ENCODE peak calls at places on chromosome 7, in seven cellular contexts. R is GM10248, T is Peyer's patch, V is heart left ventricle, G is fibroblast of mammary gland, U is tibial artery, J is RWPE1. M is an unnamed sample.

GRCh38 chr7:84705701-84706100 is 481.2 kb downstream of the SEMA3D start:
- DNase-seq in G (peak), U (no peak), T (no peak), V (no peak), R (no peak), J (no peak), M (no peak)

GRCh38 chr7:25259487-25260243 is 31.4 kb upstream of the NPVF start:
- DNase-seq in T (peak), R (peak), U (peak), J (peak), G (peak), V (no peak), M (peak)

GRCh38 chr7:6181136-6181535 is 91.3 kb downstream of the CYTH3 start:
- DNase-seq in V (no peak), J (no peak), T (no peak), G (no peak), U (no peak), R (no peak), M (no peak)

GRCh38 chr7:14294637-14295036 is 305.2 kb upstream of the ETV1 start:
- DNase-seq in T (no peak), R (no peak), U (no peak), G (no peak), J (no peak), V (no peak), M (no peak)

GRCh38 chr7:98836811-98837631 is 32.8 kb downstream of the TMEM130 start:
- DNase-seq in G (peak), R (peak), V (no peak), U (no peak), T (no peak), J (peak), M (peak)

GRCh38 chr7:78198756-78199155 is 400.2 kb downstream of the PHTF2 start:
- DNase-seq in R (no peak), T (no peak), J (no peak), G (peak), V (no peak), U (no peak), M (no peak)

GRCh38 chr7:155352076-155352752 is 54.5 kb downstream of the INSIG1 start:
- DNase-seq in U (no peak), V (no peak), G (no peak), T (no peak), J (no peak), R (no peak), M (no peak)

GRCh38 chr7:92955081-92955480 is 118.7 kb upstream of the CDK6 start:
- DNase-seq in T (no peak), R (no peak), J (no peak), G (no peak), V (no peak), U (no peak), M (no peak)

GRCh38 chr7:75716992-75717626 is 21.6 kb downstream of the HIP1 start:
- DNase-seq in T (no peak), R (no peak), G (peak), V (no peak), U (no peak), J (peak), M (no peak)

GRCh38 chr7:48887500-48887899 is 36.8 kb upstream of the CDC14C start:
- DNase-seq in G (peak), J (peak), R (no peak), T (no peak), V (no peak), U (peak), M (no peak)

GRCh38 chr7:98354511-98355249 is 46.2 kb downstream of the BAIAP2L1 start:
- DNase-seq in V (peak), R (no peak), G (peak), T (no peak), J (peak), U (no peak), M (no peak)

GRCh38 chr7:138207555-138207971 is 131.3 kb downstream of the AKR1D1 start:
- DNase-seq in J (no peak), R (no peak), T (no peak), V (no peak), G (no peak), U (no peak), M (no peak)

GRCh38 chr7:74365320-74366022 is 76.3 kb downstream of the CLIP2 start:
- DNase-seq in T (peak), J (peak), R (no peak), G (peak), U (peak), V (no peak), M (no peak)

GRCh38 chr7:30162133-30162532 is 27.3 kb downstream of the MTURN start:
- DNase-seq in V (no peak), J (no peak), U (no peak), G (no peak), R (no peak), T (no peak), M (no peak)

GRCh38 chr7:134910968-134911367 is 75.3 kb upstream of the AGBL3 start:
- DNase-seq in G (no peak), T (no peak), U (no peak), J (no peak), V (no peak), R (peak), M (no peak)

GRCh38 chr7:127751062-127751722 is 99.2 kb downstream of the SND1 start:
- DNase-seq in J (no peak), V (no peak), R (no peak), T (no peak), G (peak), U (no peak), M (no peak)

GRCh38 chr7:30726296-30727006 is 25.5 kb upstream of the INMT start:
- DNase-seq in U (no peak), J (no peak), R (no peak), V (no peak), T (no peak), G (no peak), M (no peak)

GRCh38 chr7:89761173-89761572 is 393.1 kb upstream of the STEAP1 start:
- DNase-seq in U (no peak), T (no peak), J (no peak), V (no peak), G (no peak), R (no peak), M (no peak)

GRCh38 chr7:155764432-155764798 is 47.8 kb downstream of the SHH start:
- DNase-seq in V (no peak), J (no peak), T (peak), U (no peak), G (no peak), R (peak), M (no peak)

GRCh38 chr7:90180649-90181048 is 26.4 kb downstream of the STEAP1 start:
- DNase-seq in G (no peak), T (no peak), J (no peak), R (no peak), V (no peak), U (no peak), M (no peak)

GRCh38 chr7:21064698-21065648 is 278.3 kb upstream of the SP8 start:
- DNase-seq in T (no peak), U (no peak), R (no peak), G (no peak), V (no peak), J (peak), M (no peak)

GRCh38 chr7:106057962-106058901 is 53.9 kb downstream of the SYPL1 start:
- DNase-seq in G (no peak), J (peak), T (peak), U (no peak), R (peak), V (no peak), M (no peak)

DNA sequence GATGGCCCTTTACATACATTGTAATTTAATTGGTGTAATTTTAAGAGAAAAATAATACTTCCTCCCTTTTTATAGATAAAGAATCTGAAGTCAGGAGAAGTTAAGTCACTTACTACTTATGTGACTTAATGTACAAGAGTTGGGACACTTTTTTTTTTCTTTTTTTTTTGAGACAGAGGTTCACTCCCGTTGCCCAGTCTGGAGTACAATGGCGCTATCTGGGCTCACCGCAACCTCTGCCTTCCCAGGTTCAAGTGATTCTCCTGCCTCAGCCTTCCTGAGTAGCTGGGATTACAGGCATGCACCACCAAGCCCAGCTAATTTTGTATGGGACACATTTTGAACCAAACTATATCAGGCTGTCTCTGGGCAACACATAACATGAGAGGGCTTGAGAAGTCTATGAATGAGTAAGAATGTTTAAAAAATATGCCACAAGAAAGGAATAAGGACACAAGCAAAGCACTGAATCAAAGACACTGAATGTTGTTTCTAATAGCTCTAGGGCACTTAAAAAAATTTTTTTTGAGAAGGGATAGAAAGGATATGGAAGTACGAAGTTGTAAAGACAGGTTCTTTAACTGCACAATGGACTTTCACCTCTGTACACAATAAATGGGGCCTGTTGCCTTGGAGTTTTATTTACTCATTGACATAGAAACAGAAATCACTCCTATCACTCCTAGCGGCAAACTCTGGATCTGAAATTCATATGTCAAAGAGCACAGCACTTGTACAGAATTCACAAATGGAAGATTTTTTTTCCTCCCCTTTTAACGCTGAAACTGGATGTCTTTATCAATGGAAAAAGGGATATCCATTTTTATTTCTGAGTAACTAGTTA is 18.5 kb downstream of the NT5C3A start:
- DNase-seq in G (peak), T (no peak), V (no peak), R (no peak), U (no peak), J (no peak), M (no peak)
- TF ChIP-seq CTCF in G (peak), T (peak), V (no peak), R (no peak), U (no peak), J (no peak), M (peak)

DNA sequence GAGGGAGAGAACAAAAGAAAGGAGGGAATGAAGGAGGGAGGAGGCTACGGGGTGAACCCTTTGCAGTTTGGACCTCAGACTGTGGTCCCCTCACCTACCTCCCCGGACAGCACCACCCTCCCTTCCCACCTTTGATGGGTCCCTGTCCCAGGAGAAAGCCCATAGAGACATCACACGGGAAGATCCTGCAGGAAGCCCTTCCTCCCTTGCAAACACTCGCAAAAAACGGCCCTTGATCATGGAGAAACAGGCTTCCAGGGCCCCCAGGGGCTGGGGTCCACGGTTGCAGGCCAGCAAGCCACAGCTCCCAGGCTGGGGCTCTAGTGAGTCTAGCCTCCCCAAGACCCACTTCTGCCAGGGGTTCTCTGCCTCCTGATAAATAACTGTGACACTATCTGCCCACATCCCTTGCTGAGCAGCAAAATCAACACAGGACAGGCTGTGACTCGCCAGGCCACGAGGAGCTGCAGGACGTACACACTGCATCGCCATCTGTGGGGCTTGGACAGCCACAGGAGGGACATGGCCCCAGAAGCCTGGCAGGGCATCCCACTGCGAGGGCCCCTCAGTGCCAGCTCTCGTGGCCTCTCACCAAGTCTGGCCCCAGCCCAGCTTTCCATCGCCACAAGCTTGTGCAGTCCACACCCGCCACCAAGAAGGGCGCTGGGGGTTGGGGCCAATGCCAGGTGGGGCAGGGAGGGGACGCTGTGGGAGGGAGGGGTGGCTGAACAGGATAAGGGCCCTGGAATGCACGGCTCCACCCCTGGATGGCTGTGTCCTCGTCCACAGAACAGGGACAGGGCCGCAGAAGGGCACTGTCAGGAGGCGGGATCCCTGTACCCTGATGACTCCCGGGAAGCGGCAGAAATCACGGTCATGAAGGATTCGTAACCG is 34.2 kb downstream of the PDGFA start:
- DNase-seq in G (peak), J (no peak), R (no peak), V (peak), T (no peak), U (peak), M (no peak)
- TF ChIP-seq CTCF in G (no peak), J (no peak), R (no peak), V (no peak), T (no peak), U (no peak), M (no peak)

GRCh38 chr7:151007469-151007898 is 16.7 kb downstream of the NOS3 start:
- DNase-seq in V (peak), J (no peak), U (no peak), R (no peak), T (no peak), G (no peak), M (no peak)

GRCh38 chr7:151008143-151008510 is 16.2 kb downstream of the ATG9B start:
- DNase-seq in V (peak), T (peak), U (no peak), J (no peak), G (peak), R (no peak), M (no peak)

GRCh38 chr7:151010002-151010306 is 14.3 kb downstream of the ATG9B start:
- DNase-seq in T (no peak), R (no peak), J (no peak), G (no peak), U (no peak), V (no peak), M (no peak)

GRCh38 chr7:151009340-151010001 is 14.8 kb downstream of the ATG9B start:
- DNase-seq in R (no peak), V (no peak), J (no peak), U (no peak), G (no peak), T (no peak), M (no peak)

DNA sequence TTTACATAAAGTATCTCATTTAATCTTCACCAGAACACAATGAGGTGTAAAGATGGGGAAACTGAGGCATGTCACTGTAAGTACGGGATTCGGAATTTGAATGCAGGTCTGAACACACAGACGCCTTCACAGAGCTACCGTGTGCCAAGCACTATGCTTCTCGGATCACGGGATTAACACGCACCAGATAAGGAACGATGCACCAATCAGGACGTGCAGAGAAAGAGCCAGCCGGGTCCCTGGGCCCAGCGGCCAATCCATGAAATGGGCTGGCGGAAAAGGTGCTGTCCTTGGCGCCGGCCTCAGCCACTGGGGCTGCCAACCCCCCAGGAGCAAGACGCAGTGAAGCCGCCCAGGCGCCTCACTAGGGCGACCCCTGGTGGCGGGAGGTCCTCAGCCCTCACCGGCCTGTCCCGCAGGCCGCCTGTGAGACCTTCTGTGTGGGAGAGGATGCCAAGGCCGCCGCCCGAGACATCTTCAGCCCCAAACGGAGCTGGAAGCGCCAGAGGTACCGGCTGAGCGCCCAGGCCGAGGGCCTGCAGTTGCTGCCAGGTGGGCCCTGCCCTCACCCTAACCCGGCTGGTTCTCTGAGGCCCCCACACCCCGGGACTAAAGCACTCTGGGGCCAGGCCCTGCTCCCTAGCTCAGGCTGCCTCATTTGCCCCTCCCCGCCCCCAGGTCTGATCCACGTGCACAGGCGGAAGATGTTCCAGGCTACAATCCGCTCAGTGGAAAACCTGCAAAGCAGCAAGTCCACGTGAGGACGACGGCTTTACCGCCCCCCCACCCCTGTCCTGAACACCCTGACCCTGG is 15.6 kb downstream of the ATG9B start:
- DNase-seq in J (peak), G (peak), R (peak), V (peak), U (no peak), T (peak), M (peak)
- TF ChIP-seq CTCF in J (peak), G (peak), R (peak), V (peak), U (peak), T (peak), M (peak)

DNA sequence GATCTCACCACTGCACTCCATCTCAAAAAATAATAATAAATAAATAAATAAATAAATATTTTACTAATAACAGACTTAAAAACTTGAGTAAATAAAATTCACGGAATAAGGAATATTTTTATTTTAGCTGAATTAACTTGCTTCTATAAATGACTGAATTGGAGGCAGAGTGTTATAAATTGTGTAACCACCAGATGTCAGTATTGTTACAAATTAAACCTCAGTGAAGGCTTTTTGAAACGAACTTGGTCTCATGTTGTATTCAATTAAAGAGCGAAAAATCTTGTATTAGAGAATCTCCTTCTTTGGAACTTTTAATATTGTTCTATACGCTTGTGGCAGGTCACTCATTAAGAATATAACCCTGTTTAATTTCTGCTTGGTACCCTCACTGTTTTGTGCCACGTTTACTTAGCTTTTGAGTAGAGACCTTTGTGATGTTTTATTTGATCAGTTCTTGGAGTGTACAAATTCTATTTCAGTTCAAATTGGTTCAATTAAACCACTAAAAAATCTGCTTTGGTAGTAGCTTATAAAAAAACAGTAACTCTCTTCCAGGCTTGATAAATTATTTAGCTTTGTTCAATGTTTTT is 45.6 kb upstream of the SCIN start:
- DNase-seq in J (peak), G (peak), T (no peak), V (no peak), U (no peak), R (peak), M (no peak)
- TF ChIP-seq CTCF in J (peak), G (peak), T (peak), V (peak), U (peak), R (peak), M (peak)

DNA sequence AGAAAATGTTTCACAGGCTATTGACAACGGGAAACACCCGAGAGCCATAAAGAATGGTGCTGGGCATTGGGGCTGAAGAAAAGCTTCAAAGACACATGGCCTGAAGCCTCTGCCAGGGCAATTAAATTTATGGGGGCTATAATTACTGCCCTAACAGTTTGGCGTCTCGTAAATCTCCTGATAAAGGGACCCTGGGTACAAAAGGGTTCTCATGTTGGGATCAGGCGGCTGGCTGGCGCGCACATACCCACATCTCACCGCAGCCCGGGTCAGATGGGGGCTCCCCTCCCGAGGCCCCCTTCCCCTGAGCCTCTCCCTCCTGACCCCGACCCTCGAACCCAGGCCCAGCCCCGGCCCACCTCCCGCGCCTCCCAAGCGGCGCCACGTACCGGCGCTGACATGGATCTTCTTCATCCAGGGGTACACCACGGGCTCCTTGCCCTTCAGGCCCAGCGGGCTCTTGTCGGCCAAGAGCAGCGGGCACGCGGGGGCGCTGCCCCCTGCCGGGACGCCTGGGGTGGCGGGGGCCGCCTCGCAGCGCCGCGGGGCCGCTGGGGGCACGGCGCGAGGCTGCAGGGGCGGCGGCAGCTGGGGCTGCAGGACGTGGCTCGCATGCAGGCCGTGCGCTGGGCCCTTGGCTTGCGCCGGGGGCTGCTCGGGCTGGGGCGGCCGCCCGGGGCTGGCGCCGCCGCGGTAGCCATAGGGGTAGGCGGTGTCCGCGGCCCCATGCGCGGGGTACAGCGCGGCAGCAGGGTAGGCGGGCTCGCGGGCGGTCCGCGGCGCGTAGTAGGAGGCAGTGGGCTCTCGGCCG is 623 bp downstream of the HOXA4 start:
- DNase-seq in V (peak), G (no peak), R (no peak), T (peak), J (no peak), U (no peak), M (no peak)
- TF ChIP-seq CTCF in V (no peak), G (no peak), R (no peak), T (peak), J (peak), U (no peak), M (peak)